ENCODE peak calls at places on chromosomes 1 and 21, in four cellular contexts. One of them, this sample, is unnamed.

GRCh38 chr1:181100015-181100905 is 11.8 kb downstream of the IER5 start:
- DNase-seq in breast epithelium: no peak
- DNase-seq in bronchial epithelial cell: peak
- DNase-seq in astrocyte: no peak
- DNase-seq in this sample: no peak

GRCh38 chr1:82893712-82894111 is 1093.0 kb downstream of the ADGRL2 start:
- DNase-seq in astrocyte: no peak
- DNase-seq in breast epithelium: no peak
- DNase-seq in bronchial epithelial cell: no peak
- DNase-seq in this sample: no peak

GRCh38 chr1:202618387-202619022 is 91.7 kb downstream of the SYT2 start:
- DNase-seq in astrocyte: peak
- DNase-seq in bronchial epithelial cell: peak
- DNase-seq in breast epithelium: no peak
- DNase-seq in this sample: no peak

GRCh38 chr1:205356424-205357151 is at the start of gene KLHDC8A:
- DNase-seq in breast epithelium: no peak
- DNase-seq in bronchial epithelial cell: no peak
- DNase-seq in astrocyte: no peak
- DNase-seq in this sample: no peak

GRCh38 chr1:209105769-209106168 is 477.7 kb upstream of the CAMK1G start:
- DNase-seq in astrocyte: no peak
- DNase-seq in breast epithelium: no peak
- DNase-seq in bronchial epithelial cell: no peak
- DNase-seq in this sample: no peak

GRCh38 chr1:183635606-183636333 is at the start of gene ARPC5:
- DNase-seq in breast epithelium: peak
- DNase-seq in astrocyte: peak
- DNase-seq in bronchial epithelial cell: peak
- DNase-seq in this sample: peak

GRCh38 chr1:31739281-31739853 is 24.8 kb downstream of the ADGRB2 start:
- DNase-seq in bronchial epithelial cell: peak
- DNase-seq in breast epithelium: no peak
- DNase-seq in astrocyte: no peak
- DNase-seq in this sample: no peak

GRCh38 chr1:110292327-110292741 is 46.8 kb upstream of the RBM15 start:
- DNase-seq in breast epithelium: no peak
- DNase-seq in astrocyte: no peak
- DNase-seq in bronchial epithelial cell: peak
- DNase-seq in this sample: no peak

GRCh38 chr1:156482276-156482675 is 18.3 kb downstream of the MEF2D start:
- DNase-seq in bronchial epithelial cell: no peak
- DNase-seq in breast epithelium: no peak
- DNase-seq in astrocyte: no peak
- DNase-seq in this sample: no peak

GRCh38 chr1:208177656-208178055 is 66.5 kb downstream of the PLXNA2 start:
- DNase-seq in astrocyte: peak
- DNase-seq in bronchial epithelial cell: peak
- DNase-seq in breast epithelium: no peak
- DNase-seq in this sample: no peak

GRCh38 chr1:37868466-37868865 is 9.1 kb upstream of the MTF1 start:
- DNase-seq in astrocyte: no peak
- DNase-seq in breast epithelium: peak
- DNase-seq in bronchial epithelial cell: no peak
- DNase-seq in this sample: no peak

GRCh38 chr1:243926803-243927245 is 76.8 kb upstream of the AKT3 start:
- DNase-seq in bronchial epithelial cell: peak
- DNase-seq in astrocyte: peak
- DNase-seq in breast epithelium: no peak
- DNase-seq in this sample: no peak

GRCh38 chr21:29155118-29155932 is 24.9 kb downstream of the MAP3K7CL start:
- DNase-seq in breast epithelium: peak
- DNase-seq in astrocyte: peak
- DNase-seq in bronchial epithelial cell: peak
- DNase-seq in this sample: no peak

GRCh38 chr1:43558346-43558841 is 27.7 kb downstream of the PTPRF start:
- DNase-seq in astrocyte: peak
- DNase-seq in bronchial epithelial cell: no peak
- DNase-seq in breast epithelium: no peak
- DNase-seq in this sample: no peak

GRCh38 chr21:39597595-39598185 is 15.1 kb upstream of the B3GALT5 start:
- DNase-seq in astrocyte: no peak
- DNase-seq in breast epithelium: no peak
- DNase-seq in bronchial epithelial cell: no peak
- DNase-seq in this sample: no peak

GRCh38 chr1:202192770-202193613 is 607 bp upstream of the LGR6 start:
- DNase-seq in astrocyte: peak
- DNase-seq in bronchial epithelial cell: peak
- DNase-seq in breast epithelium: peak
- DNase-seq in this sample: no peak

GRCh38 chr1:38919075-38919474 is 22.6 kb downstream of the RHBDL2 start:
- DNase-seq in astrocyte: no peak
- DNase-seq in breast epithelium: no peak
- DNase-seq in bronchial epithelial cell: no peak
- DNase-seq in this sample: no peak

GRCh38 chr1:169676001-169676400 is 35.4 kb downstream of the SELL start:
- DNase-seq in bronchial epithelial cell: peak
- DNase-seq in breast epithelium: no peak
- DNase-seq in astrocyte: peak
- DNase-seq in this sample: no peak

GRCh38 chr21:36330904-36331303 is 10.9 kb downstream of the MORC3 start:
- DNase-seq in bronchial epithelial cell: peak
- DNase-seq in breast epithelium: no peak
- DNase-seq in astrocyte: peak
- DNase-seq in this sample: no peak

GRCh38 chr1:219657186-219657585 is 44.3 kb upstream of the ZC3H11B start:
- DNase-seq in breast epithelium: no peak
- DNase-seq in astrocyte: no peak
- DNase-seq in bronchial epithelial cell: no peak
- DNase-seq in this sample: no peak

GRCh38 chr1:155002479-155003226 is at the start of gene ZBTB7B:
- DNase-seq in breast epithelium: no peak
- DNase-seq in bronchial epithelial cell: no peak
- DNase-seq in astrocyte: no peak
- DNase-seq in this sample: peak

GRCh38 chr1:159007734-159008133 is 2.0 kb upstream of the IFI16 start:
- DNase-seq in breast epithelium: no peak
- DNase-seq in astrocyte: no peak
- DNase-seq in bronchial epithelial cell: no peak
- DNase-seq in this sample: no peak

GRCh38 chr1:192788184-192788583 is 20.7 kb upstream of the RGS2 start:
- DNase-seq in breast epithelium: no peak
- DNase-seq in bronchial epithelial cell: peak
- DNase-seq in astrocyte: peak
- DNase-seq in this sample: no peak

GRCh38 chr21:38258803-38259485 is 2.2 kb downstream of the KCNJ15 start:
- DNase-seq in astrocyte: peak
- DNase-seq in bronchial epithelial cell: peak
- DNase-seq in breast epithelium: no peak
- DNase-seq in this sample: no peak

GRCh38 chr1:28173980-28174297 is 2.6 kb downstream of the PTAFR start:
- DNase-seq in bronchial epithelial cell: no peak
- DNase-seq in astrocyte: peak
- DNase-seq in breast epithelium: no peak
- DNase-seq in this sample: no peak

GRCh38 chr1:32063261-32063681 is 9.5 kb upstream of the TMEM39B start:
- DNase-seq in bronchial epithelial cell: peak
- DNase-seq in breast epithelium: no peak
- DNase-seq in astrocyte: peak
- DNase-seq in this sample: no peak

GRCh38 chr1:207277241-207277640 is 44.2 kb upstream of the CD55 start:
- DNase-seq in breast epithelium: no peak
- DNase-seq in astrocyte: no peak
- DNase-seq in bronchial epithelial cell: no peak
- DNase-seq in this sample: no peak

DNA sequence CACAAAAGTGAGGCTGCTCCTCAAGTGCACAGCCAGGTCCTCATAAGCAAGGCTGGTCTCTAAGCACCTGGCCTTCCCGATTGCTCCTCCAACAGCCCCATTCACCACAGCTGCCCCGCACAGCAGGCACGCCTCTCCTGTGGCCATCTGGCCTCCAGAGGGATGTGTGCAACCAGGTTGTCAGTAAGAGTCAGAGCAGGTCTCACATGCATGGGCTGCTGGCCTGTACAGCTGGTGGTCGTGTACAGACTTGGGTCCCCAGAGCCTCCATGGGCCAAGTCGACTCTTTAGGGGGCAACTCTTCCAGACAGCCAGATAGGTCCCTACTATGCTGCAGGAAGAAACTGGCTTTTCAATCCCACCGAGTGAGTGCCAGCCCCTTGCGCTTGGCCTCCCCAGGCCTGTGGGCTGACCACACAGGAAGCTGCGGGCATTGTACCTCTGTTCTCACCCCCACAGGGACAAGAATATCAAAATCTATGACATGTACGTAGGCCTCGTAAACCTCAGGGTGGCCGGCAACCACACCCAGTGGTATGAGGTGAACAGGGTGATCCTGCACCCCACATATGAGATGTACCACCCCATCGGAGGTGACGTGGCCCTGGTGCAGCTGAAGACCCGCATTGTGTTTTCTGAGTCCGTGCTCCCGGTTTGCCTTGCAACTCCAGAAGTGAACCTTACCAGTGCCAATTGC is 1.4 kb downstream of the PRSS38 start:
- DNase-seq in bronchial epithelial cell: no peak
- DNase-seq in breast epithelium: no peak
- DNase-seq in astrocyte: no peak
- DNase-seq in this sample: no peak
- H3K4me3 ChIP-seq in bronchial epithelial cell: no peak
- H3K4me3 ChIP-seq in breast epithelium: no peak
- H3K4me3 ChIP-seq in astrocyte: no peak
- H3K4me3 ChIP-seq in this sample: no peak

GRCh38 chr1:91791103-91791502 is 94.8 kb downstream of the TGFBR3 start:
- DNase-seq in breast epithelium: no peak
- DNase-seq in bronchial epithelial cell: no peak
- DNase-seq in astrocyte: no peak
- DNase-seq in this sample: no peak
- H3K4me3 ChIP-seq in breast epithelium: no peak
- H3K4me3 ChIP-seq in bronchial epithelial cell: no peak
- H3K4me3 ChIP-seq in astrocyte: no peak
- H3K4me3 ChIP-seq in this sample: no peak

GRCh38 chr1:50719126-50719525 is 240.9 kb downstream of the FAF1 start:
- DNase-seq in astrocyte: no peak
- DNase-seq in breast epithelium: no peak
- DNase-seq in bronchial epithelial cell: no peak
- DNase-seq in this sample: no peak

GRCh38 chr1:50720457-50721053 is 239.5 kb downstream of the FAF1 start:
- DNase-seq in bronchial epithelial cell: no peak
- DNase-seq in astrocyte: no peak
- DNase-seq in breast epithelium: no peak
- DNase-seq in this sample: no peak

DNA sequence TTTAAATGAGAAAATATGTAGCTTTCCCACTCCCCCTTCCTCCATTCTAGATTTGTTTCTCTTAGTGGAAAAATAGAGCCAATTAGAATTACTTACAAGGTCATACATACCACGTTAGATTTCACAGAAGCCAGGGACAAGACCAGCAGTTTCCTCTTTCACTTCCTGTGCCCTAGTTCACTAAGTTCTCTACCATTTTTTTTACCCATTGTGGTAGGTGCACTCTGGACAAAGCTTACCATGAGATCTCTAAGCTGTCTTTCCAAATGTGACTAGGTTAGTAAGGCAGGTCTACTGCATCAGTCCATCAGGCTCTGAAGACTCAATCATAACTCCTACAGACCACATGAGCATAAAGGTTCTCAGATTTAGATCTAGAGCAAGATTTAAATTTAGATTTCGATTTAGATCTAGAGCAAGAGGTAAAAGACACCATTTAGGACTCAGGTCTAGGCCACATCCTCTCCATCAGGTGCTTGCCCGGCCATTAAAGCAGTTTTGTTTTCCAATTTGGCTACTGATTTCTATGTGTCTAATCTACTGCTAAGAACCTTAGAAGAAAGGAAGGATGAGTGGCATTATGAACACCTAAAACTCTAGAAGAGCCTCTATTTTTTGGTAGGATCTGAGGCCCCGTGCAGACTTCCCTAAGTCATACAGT is 235.3 kb downstream of the FAF1 start:
- DNase-seq in astrocyte: no peak
- DNase-seq in bronchial epithelial cell: no peak
- DNase-seq in breast epithelium: no peak
- DNase-seq in this sample: no peak
- H3K4me3 ChIP-seq in astrocyte: no peak
- H3K4me3 ChIP-seq in bronchial epithelial cell: no peak
- H3K4me3 ChIP-seq in breast epithelium: no peak
- H3K4me3 ChIP-seq in this sample: no peak

GRCh38 chr1:24932284-24932683 is 2.2 kb upstream of the RUNX3 start:
- DNase-seq in astrocyte: no peak
- DNase-seq in bronchial epithelial cell: no peak
- DNase-seq in breast epithelium: no peak
- DNase-seq in this sample: no peak

GRCh38 chr1:24929091-24929875 is 793 bp downstream of the RUNX3 start:
- DNase-seq in breast epithelium: no peak
- DNase-seq in bronchial epithelial cell: no peak
- DNase-seq in astrocyte: no peak
- DNase-seq in this sample: no peak

GRCh38 chr1:24929876-24930702 is at the start of gene RUNX3:
- DNase-seq in astrocyte: no peak
- DNase-seq in breast epithelium: peak
- DNase-seq in bronchial epithelial cell: no peak
- DNase-seq in this sample: no peak

GRCh38 chr1:24931481-24932221 is 1.6 kb upstream of the RUNX3 start:
- DNase-seq in bronchial epithelial cell: no peak
- DNase-seq in astrocyte: no peak
- DNase-seq in breast epithelium: no peak
- DNase-seq in this sample: no peak

GRCh38 chr1:24930703-24931480 is 816 bp upstream of the RUNX3 start:
- DNase-seq in astrocyte: no peak
- DNase-seq in breast epithelium: no peak
- DNase-seq in bronchial epithelial cell: no peak
- DNase-seq in this sample: no peak
- H3K4me3 ChIP-seq in astrocyte: no peak
- H3K4me3 ChIP-seq in breast epithelium: peak
- H3K4me3 ChIP-seq in bronchial epithelial cell: no peak
- H3K4me3 ChIP-seq in this sample: no peak

GRCh38 chr21:31874817-31875216 is 2.0 kb downstream of the HUNK start:
- DNase-seq in bronchial epithelial cell: no peak
- DNase-seq in breast epithelium: no peak
- DNase-seq in astrocyte: no peak
- DNase-seq in this sample: no peak
- H3K4me3 ChIP-seq in bronchial epithelial cell: no peak
- H3K4me3 ChIP-seq in breast epithelium: peak
- H3K4me3 ChIP-seq in astrocyte: no peak
- H3K4me3 ChIP-seq in this sample: no peak

GRCh38 chr1:89836252-89836996 is 15.6 kb downstream of the LRRC8D start:
- DNase-seq in astrocyte: no peak
- DNase-seq in bronchial epithelial cell: no peak
- DNase-seq in breast epithelium: no peak
- DNase-seq in this sample: no peak
- H3K4me3 ChIP-seq in astrocyte: no peak
- H3K4me3 ChIP-seq in bronchial epithelial cell: no peak
- H3K4me3 ChIP-seq in breast epithelium: no peak
- H3K4me3 ChIP-seq in this sample: no peak